ENCODE peak calls at places on chromosomes 13 and 19, in eight cellular contexts. I, K, X, V, O, R, G and Y are unnamed samples.

GRCh38 chr19:54096642-54097106 is 3.9 kb downstream of the OSCAR start:
- DNase-seq in I (no peak), K (no peak), X (peak), V (peak), O (no peak), R (peak), G (peak), Y (no peak)

GRCh38 chr13:31225998-31226675 is 26.4 kb downstream of the B3GLCT start:
- DNase-seq in I (no peak), K (no peak), X (no peak), V (peak), O (no peak), R (no peak), G (no peak), Y (no peak)

GRCh38 chr19:38676023-38676877 is 28.8 kb downstream of the ACTN4 start:
- DNase-seq in I (no peak), K (no peak), X (no peak), V (no peak), O (no peak), R (no peak), G (no peak), Y (peak)

GRCh38 chr19:14343286-14343685 is 38.0 kb upstream of the ADGRE5 start:
- DNase-seq in I (peak), K (peak), X (no peak), V (no peak), O (no peak), R (no peak), G (no peak), Y (no peak)

GRCh38 chr19:49430678-49431329 is 5.6 kb downstream of the GFY start:
- DNase-seq in I (peak), K (no peak), X (no peak), V (no peak), O (no peak), R (no peak), G (no peak), Y (no peak)

GRCh38 chr19:39506944-39507714 is 7.8 kb upstream of the SELENOV start:
- DNase-seq in I (peak), K (no peak), X (no peak), V (peak), O (peak), R (no peak), G (no peak), Y (peak)

GRCh38 chr13:82330499-82330898 is 1551.8 kb downstream of the SLITRK1 start:
- DNase-seq in I (no peak), K (no peak), X (no peak), V (peak), O (no peak), R (no peak), G (no peak), Y (peak)

GRCh38 chr19:45075215-45076028 is 856 bp downstream of the ZNF296 start:
- DNase-seq in I (no peak), K (peak), X (peak), V (peak), O (no peak), R (peak), G (peak), Y (peak)

GRCh38 chr13:114090476-114090875 is 41.9 kb downstream of the RASA3 start:
- DNase-seq in I (no peak), K (no peak), X (peak), V (no peak), O (no peak), R (peak), G (no peak), Y (no peak)

GRCh38 chr19:6817179-6817578 is 44.7 kb downstream of the VAV1 start:
- DNase-seq in I (no peak), K (no peak), X (no peak), V (no peak), O (no peak), R (no peak), G (no peak), Y (no peak)

GRCh38 chr13:25691654-25692053 is 319.9 kb downstream of the ATP8A2 start:
- DNase-seq in I (no peak), K (no peak), X (no peak), V (no peak), O (no peak), R (no peak), G (no peak), Y (no peak)

GRCh38 chr19:29622191-29623070 is 16.3 kb downstream of the POP4 start:
- DNase-seq in I (peak), K (no peak), X (peak), V (no peak), O (no peak), R (no peak), G (no peak), Y (no peak)

GRCh38 chr19:3176715-3177501 is 1.7 kb upstream of the S1PR4 start:
- DNase-seq in I (no peak), K (peak), X (peak), V (no peak), O (no peak), R (no peak), G (peak), Y (no peak)

DNA sequence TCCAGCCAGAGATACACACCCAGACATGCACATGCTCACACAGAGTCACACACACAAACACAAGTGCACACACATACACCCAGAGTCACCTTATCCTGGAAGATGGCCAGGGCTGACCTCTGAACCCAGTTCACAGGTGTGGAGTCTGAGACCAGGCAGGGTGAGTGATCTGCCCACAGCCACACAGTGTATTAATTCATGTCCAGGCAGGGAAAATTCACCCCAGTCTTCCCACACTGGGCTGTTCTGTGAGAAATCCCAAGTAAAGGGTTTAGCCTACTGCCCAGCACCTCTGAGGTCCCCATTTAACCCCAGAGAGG is 2.0 kb downstream of the POU2F2 start:
- DNase-seq in I (no peak), K (no peak), X (no peak), V (no peak), O (no peak), R (no peak), G (no peak), Y (no peak)
- TF ChIP-seq POLR2AphosphoS5 in I (no peak), K (no peak), X (no peak), V (no peak), O (no peak), R (no peak), G (no peak), Y (no peak)

DNA sequence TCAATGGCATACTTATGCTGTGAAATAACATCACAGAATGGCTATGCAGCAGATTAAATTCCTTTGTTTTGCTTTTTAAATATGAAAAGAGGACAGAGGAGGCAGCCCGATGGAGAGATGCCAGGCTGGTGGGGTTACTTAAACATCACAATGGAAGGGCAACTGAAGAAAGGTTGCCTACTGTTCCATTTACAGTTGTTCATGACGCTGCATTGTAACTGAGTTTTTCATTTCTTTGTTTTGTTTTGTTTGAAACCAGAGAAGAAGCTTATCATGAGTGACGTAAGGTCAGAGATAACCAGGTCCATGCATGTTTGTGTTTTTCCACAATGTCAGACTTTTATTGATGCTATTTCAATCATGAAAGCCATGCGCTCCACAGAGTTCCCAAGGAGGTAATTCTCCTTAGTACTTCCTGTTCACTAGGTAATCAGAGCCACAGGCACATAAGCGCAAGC is 273.8 kb downstream of the LHFPL6 start:
- DNase-seq in I (no peak), K (no peak), X (peak), V (peak), O (no peak), R (no peak), G (no peak), Y (no peak)
- H3K27ac ChIP-seq in I (no peak), K (no peak), X (no peak), V (peak), O (no peak), R (no peak), G (no peak), Y (no peak)

GRCh38 chr19:708154-709141 is at the start of gene PALM:
- DNase-seq in I (peak), K (peak), X (no peak), V (peak), O (no peak), R (peak), G (no peak), Y (no peak)

GRCh38 chr19:704447-704741 is 4.3 kb upstream of the PALM start:
- DNase-seq in I (no peak), K (no peak), X (no peak), V (no peak), O (no peak), R (no peak), G (no peak), Y (no peak)

GRCh38 chr19:703329-703650 is 5.4 kb upstream of the PALM start:
- DNase-seq in I (no peak), K (no peak), X (no peak), V (no peak), O (no peak), R (no peak), G (no peak), Y (no peak)

GRCh38 chr19:709196-709964 is 645 bp downstream of the PALM start:
- DNase-seq in I (peak), K (no peak), X (no peak), V (peak), O (no peak), R (no peak), G (no peak), Y (no peak)

DNA sequence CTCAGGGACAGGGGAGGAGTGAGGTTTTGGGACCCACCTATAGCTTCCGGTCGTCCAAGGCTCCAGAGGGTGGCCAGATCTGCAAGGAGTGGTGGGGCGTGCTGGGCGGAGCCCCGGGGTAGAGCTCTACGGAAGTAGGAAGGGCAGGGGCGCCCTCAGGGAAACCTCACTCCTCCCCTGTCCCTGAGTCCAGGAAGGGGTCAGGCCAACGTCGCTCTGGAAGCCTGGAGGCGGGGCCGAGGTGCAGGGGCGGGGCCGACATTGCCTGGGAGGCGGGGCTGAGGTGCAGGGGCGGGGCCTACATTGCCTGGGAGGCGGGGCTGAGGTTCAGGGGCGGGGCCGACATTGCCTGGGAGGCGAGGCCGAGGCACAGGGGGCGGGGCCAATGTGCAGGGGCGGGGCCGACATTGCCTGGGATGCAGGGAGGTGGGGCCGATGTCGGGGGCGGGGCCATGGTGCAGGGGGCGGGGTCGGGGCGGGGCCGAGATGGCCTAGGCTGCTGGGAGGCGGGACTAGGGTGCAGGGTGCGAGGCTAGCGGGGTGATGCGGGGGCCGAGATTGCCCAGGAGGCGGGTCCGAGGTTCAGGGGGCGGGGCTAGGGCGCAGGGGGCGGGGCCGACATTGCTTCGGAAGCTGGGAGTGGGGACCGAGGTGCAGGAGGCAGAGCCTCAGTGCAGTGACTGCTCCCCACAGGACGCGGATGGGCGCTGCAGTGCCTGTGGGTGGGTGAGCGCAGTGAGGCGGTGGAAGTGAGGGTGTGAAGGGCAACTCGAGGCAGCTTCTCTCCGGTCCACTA is 4.9 kb upstream of the PALM start:
- DNase-seq in I (peak), K (peak), X (peak), V (peak), O (no peak), R (peak), G (peak), Y (peak)
- TF ChIP-seq POLR2AphosphoS5 in I (no peak), K (no peak), X (no peak), V (peak), O (no peak), R (no peak), G (peak), Y (no peak)

GRCh38 chr19:51654783-51655182 is 8.2 kb upstream of the SIGLEC14 start:
- DNase-seq in I (no peak), K (no peak), X (no peak), V (peak), O (no peak), R (no peak), G (no peak), Y (no peak)

GRCh38 chr19:51653162-51653561 is 6.5 kb upstream of the SIGLEC14 start:
- DNase-seq in I (no peak), K (no peak), X (no peak), V (no peak), O (no peak), R (no peak), G (no peak), Y (no peak)

GRCh38 chr19:51647318-51647717 is 693 bp upstream of the SIGLEC14 start:
- DNase-seq in I (no peak), K (no peak), X (no peak), V (no peak), O (no peak), R (no peak), G (no peak), Y (no peak)

GRCh38 chr19:51651216-51651846 is 4.7 kb upstream of the SIGLEC14 start:
- DNase-seq in I (no peak), K (no peak), X (no peak), V (no peak), O (no peak), R (no peak), G (no peak), Y (no peak)

GRCh38 chr19:51652266-51652665 is 5.6 kb upstream of the SIGLEC14 start:
- DNase-seq in I (no peak), K (no peak), X (no peak), V (no peak), O (no peak), R (no peak), G (no peak), Y (no peak)
- H3K27ac ChIP-seq in I (no peak), K (peak), X (no peak), V (no peak), O (no peak), R (no peak), G (no peak), Y (no peak)

GRCh38 chr13:30204564-30204963 is 102.8 kb downstream of the KATNAL1 start:
- DNase-seq in I (no peak), K (no peak), X (no peak), V (no peak), O (no peak), R (no peak), G (no peak), Y (no peak)
- TF ChIP-seq POLR2AphosphoS5 in I (no peak), K (no peak), X (no peak), V (no peak), O (no peak), R (no peak), G (no peak), Y (no peak)

GRCh38 chr19:10007366-10007765 is 2.9 kb downstream of the COL5A3 start:
- DNase-seq in I (peak), K (no peak), X (no peak), V (no peak), O (no peak), R (peak), G (no peak), Y (no peak)

GRCh38 chr19:10005632-10006334 is 4.5 kb downstream of the COL5A3 start:
- DNase-seq in I (no peak), K (no peak), X (no peak), V (no peak), O (no peak), R (no peak), G (no peak), Y (no peak)

GRCh38 chr19:10007811-10008211 is 2.5 kb downstream of the COL5A3 start:
- DNase-seq in I (peak), K (no peak), X (no peak), V (no peak), O (no peak), R (peak), G (no peak), Y (no peak)

GRCh38 chr19:10006752-10007323 is 3.5 kb downstream of the COL5A3 start:
- DNase-seq in I (no peak), K (no peak), X (no peak), V (no peak), O (no peak), R (no peak), G (no peak), Y (no peak)

DNA sequence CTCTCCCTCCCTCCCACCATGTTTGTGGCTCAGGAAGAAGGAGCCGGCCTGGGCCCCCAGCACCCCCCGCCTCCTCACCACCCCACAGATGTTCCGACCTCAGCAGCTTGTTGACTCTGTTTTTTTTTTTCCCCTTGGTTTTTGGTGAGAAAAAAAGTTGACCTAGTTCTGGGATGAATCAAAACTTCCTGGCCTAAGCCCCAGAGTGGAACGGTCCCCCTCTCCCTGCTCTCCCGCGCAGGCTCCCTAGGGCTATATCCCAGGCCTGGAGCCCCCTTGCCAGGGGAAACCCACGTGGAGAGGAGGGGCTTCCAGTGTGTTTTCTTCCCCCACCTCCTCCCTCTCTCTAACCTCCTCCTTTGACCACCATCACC is 4.0 kb downstream of the COL5A3 start:
- DNase-seq in I (no peak), K (no peak), X (peak), V (no peak), O (no peak), R (peak), G (no peak), Y (no peak)
- H3K27ac ChIP-seq in I (no peak), K (peak), X (peak), V (no peak), O (no peak), R (peak), G (no peak), Y (no peak)

DNA sequence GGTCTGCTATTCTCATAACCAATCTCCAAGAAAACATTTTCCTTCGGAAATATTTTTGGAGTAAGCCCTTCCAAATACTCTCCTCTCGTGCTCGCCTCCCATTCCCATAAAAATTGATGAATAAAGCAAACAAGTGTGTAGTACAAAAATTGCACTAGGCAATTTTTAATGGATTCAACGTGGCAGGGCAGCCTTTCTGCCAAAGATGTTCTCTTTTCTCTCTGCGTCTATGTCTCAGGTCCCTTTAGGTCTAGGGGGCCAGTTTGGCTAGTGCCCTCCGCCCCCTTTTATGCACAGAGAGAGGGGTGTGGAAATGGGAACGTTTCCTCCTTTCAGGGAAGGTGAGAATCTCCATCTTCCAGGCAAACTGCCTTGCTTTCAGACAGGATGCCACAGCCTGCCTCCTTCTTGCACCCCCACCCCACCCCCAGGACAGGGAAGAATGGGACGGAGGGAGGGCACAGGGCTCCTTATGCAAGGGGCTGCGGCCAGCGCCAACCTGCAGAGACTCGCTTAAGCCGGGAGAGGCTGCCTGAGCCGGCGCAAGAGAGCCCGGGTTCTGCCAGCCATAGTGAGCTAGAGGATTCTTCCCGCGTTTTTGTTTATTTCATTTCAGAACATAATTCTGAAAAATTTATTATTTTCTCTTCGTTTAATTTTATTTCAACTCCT is 2.7 kb upstream of the ZIC2 start:
- DNase-seq in I (peak), K (no peak), X (no peak), V (peak), O (no peak), R (no peak), G (no peak), Y (no peak)
- TF ChIP-seq POLR2AphosphoS5 in I (no peak), K (no peak), X (no peak), V (peak), O (no peak), R (no peak), G (no peak), Y (no peak)